ENCODE peak calls at places on chromosome 20, in five cellular contexts. Y is ACHN, T is kidney tubule cell, G is IMR-90, M is fibroblast of lung. C is an unnamed sample.
A peak's percentile ranks its signal among the peaks of the same experiment; 100 is the strongest.

GRCh38 chr20:59945175-59945574 is 5.0 kb downstream of the FAM217B start:
- DNase-seq in T (no peak), G (no peak), M (no peak), Y (no peak), C (no peak)

GRCh38 chr20:35561268-35561667 is 19.4 kb downstream of the ERGIC3 start:
- DNase-seq in Y (peak; percentile 76), M (peak; percentile 51), T (peak; percentile 78), G (peak; percentile 59), C (peak; percentile 27)

GRCh38 chr20:61731363-61732181 is 334.1 kb downstream of the TAF4 start:
- DNase-seq in T (peak; percentile 47), Y (peak; percentile 28), G (peak; percentile 72), M (peak; percentile 79), C (no peak)

GRCh38 chr20:54043044-54043967 is 27.1 kb downstream of the BCAS1 start:
- DNase-seq in G (no peak), M (peak; percentile 26), Y (no peak), T (peak; percentile 42), C (no peak)

GRCh38 chr20:5402903-5403531 is 86.3 kb upstream of the PROKR2 start:
- DNase-seq in Y (peak; percentile 42), M (no peak), T (peak; percentile 15), G (peak; percentile 11), C (peak; percentile 35)

GRCh38 chr20:44901972-44902371 is 7.9 kb upstream of the PABPC1L start:
- DNase-seq in M (peak; percentile 62), Y (no peak), G (peak; percentile 81), T (peak; percentile 42), C (peak; percentile 96)

GRCh38 chr20:45701873-45702272 is at the start of gene WFDC13:
- DNase-seq in M (no peak), T (no peak), G (no peak), Y (no peak), C (no peak)

GRCh38 chr20:35271073-35271882 is 6.6 kb downstream of the MMP24OS start:
- DNase-seq in M (no peak), T (peak; percentile 67), G (no peak), Y (no peak), C (no peak)

GRCh38 chr20:60977896-60978295 is 274.2 kb upstream of the CDH4 start:
- DNase-seq in Y (no peak), G (no peak), M (no peak), T (no peak), C (no peak)

GRCh38 chr20:39289316-39289715 is 327.2 kb downstream of the DHX35 start:
- DNase-seq in M (no peak), Y (peak; percentile 3), T (no peak), G (no peak), C (no peak)

GRCh38 chr20:51826372-51826771 is 24.1 kb upstream of the SALL4 start:
- DNase-seq in G (no peak), T (no peak), Y (no peak), M (no peak), C (no peak)

GRCh38 chr20:34111057-34111711 is 859 bp downstream of the EIF2S2 start:
- DNase-seq in Y (peak; percentile 35), T (peak; percentile 53), G (peak; percentile 71), M (peak; percentile 74), C (peak; percentile 23)

GRCh38 chr20:23608251-23608846 is 2.6 kb upstream of the CST9 start:
- DNase-seq in T (no peak), Y (no peak), G (no peak), M (no peak), C (no peak)

GRCh38 chr20:58688414-58688813 is 4.2 kb upstream of the NPEPL1 start:
- DNase-seq in M (no peak), Y (no peak), G (no peak), T (no peak), C (no peak)

C was measured in COLO829.